ENCODE peak calls at places on chromosomes 11 and 22, in six cellular contexts. E is GM20000, D is AG04450, N is NCI-H2081, P is head of caudate nucleus, T is ELR. Y is an unnamed sample.

GRCh38 chr22:46079861-46080821 is 70.2 kb upstream of the PPARA start:
- DNase-seq in D (no peak), E (no peak), P (peak), T (peak), N (peak), Y (no peak)

GRCh38 chr22:48483764-48484528 is 1343.7 kb downstream of the BRD1 start:
- DNase-seq in P (no peak), E (no peak), D (no peak), T (no peak), N (no peak), Y (no peak)

GRCh38 chr11:35539781-35540281 is 14.4 kb upstream of the PAMR1 start:
- DNase-seq in P (no peak), E (no peak), D (no peak), T (peak), N (no peak), Y (no peak)

GRCh38 chr11:130180491-130180890 is 20.9 kb downstream of the ST14 start:
- DNase-seq in D (no peak), E (peak), P (no peak), N (no peak), T (no peak), Y (no peak)

GRCh38 chr11:41175304-41175972 is 284.0 kb downstream of the LRRC4C start:
- DNase-seq in N (no peak), T (peak), P (no peak), E (no peak), D (no peak), Y (no peak)

GRCh38 chr11:14813506-14813905 is 78.5 kb downstream of the CYP2R1 start:
- DNase-seq in N (no peak), P (no peak), E (no peak), T (no peak), D (no peak), Y (no peak)

GRCh38 chr11:16788141-16789060 is 50.0 kb downstream of the C11orf58 start:
- DNase-seq in N (peak), D (peak), T (peak), P (peak), E (peak), Y (no peak)

GRCh38 chr11:128342511-128343133 is 244.7 kb downstream of the ETS1 start:
- DNase-seq in N (peak), E (peak), P (no peak), T (peak), D (no peak), Y (no peak)

GRCh38 chr11:86249307-86250098 is 5.0 kb downstream of the EED start:
- DNase-seq in N (no peak), P (no peak), E (no peak), D (no peak), T (no peak), Y (no peak)

GRCh38 chr11:113106507-113106906 is 145.3 kb downstream of the NCAM1 start:
- DNase-seq in N (no peak), E (no peak), T (peak), P (no peak), D (no peak), Y (no peak)

GRCh38 chr11:118635237-118635591 is 27.8 kb downstream of the PHLDB1 start:
- DNase-seq in T (no peak), P (no peak), D (no peak), E (no peak), N (no peak), Y (no peak)

GRCh38 chr22:27022256-27022655 is 364.9 kb downstream of the MIAT start:
- DNase-seq in P (no peak), D (no peak), E (no peak), T (no peak), N (no peak), Y (no peak)

GRCh38 chr11:111975076-111975806 is 38.1 kb downstream of the DIXDC1 start:
- DNase-seq in N (no peak), P (peak), E (no peak), D (no peak), T (peak), Y (no peak)

GRCh38 chr11:13962198-13962561 is 343 bp upstream of the SPON1 start:
- DNase-seq in N (no peak), E (no peak), T (no peak), P (no peak), D (no peak), Y (no peak)

GRCh38 chr11:93024376-93024775 is 54.9 kb downstream of the MTNR1B start:
- DNase-seq in T (no peak), N (no peak), E (no peak), D (no peak), P (no peak), Y (no peak)

GRCh38 chr22:50146440-50147228 is 23.9 kb upstream of the PANX2 start:
- DNase-seq in P (peak), E (no peak), T (peak), D (peak), N (no peak), Y (no peak)

GRCh38 chr11:130145975-130146776 is 13.4 kb upstream of the ST14 start:
- DNase-seq in D (no peak), N (no peak), T (peak), E (no peak), P (peak), Y (no peak)

Y was measured in amniotic stem cell.